ENCODE peak calls at places on chromosomes 16 and 17, in four cellular contexts. O is AG10803, G is colonic mucosa, V is pancreas. M is an unnamed sample.

GRCh38 chr17:18158022-18158600 is 25.5 kb upstream of the ALKBH5 start:
- DNase-seq in V (peak), O (peak), G (peak), M (peak)

GRCh38 chr16:56525154-56525720 is 5.4 kb upstream of the BBS2 start:
- DNase-seq in O (peak), G (no peak), V (no peak), M (no peak)

GRCh38 chr17:27578718-27579085 is 52.3 kb upstream of the LGALS9 start:
- DNase-seq in V (no peak), O (no peak), G (no peak), M (no peak)

GRCh38 chr16:13696017-13696416 is 223.9 kb upstream of the ERCC4 start:
- DNase-seq in V (no peak), G (no peak), O (no peak), M (no peak)

GRCh38 chr16:89823087-89823823 is 5.0 kb upstream of the SPIRE2 start:
- DNase-seq in O (no peak), G (no peak), V (no peak), M (no peak)

GRCh38 chr17:63189082-63189481 is 223.0 kb downstream of the TANC2 start:
- DNase-seq in G (no peak), O (peak), V (no peak), M (no peak)

GRCh38 chr16:46568472-46569230 is 52.5 kb downstream of the SHCBP1 start:
- DNase-seq in G (no peak), V (no peak), O (no peak), M (no peak)

GRCh38 chr17:44829558-44830358 is at the start of gene GJC1:
- DNase-seq in V (no peak), O (peak), G (no peak), M (peak)

GRCh38 chr17:55072910-55073309 is 104.3 kb downstream of the STXBP4 start:
- DNase-seq in V (no peak), O (no peak), G (no peak), M (no peak)

GRCh38 chr16:12120982-12121652 is 144.6 kb downstream of the SNX29 start:
- DNase-seq in O (no peak), V (no peak), G (no peak), M (no peak)

GRCh38 chr17:36717088-36717487 is 115.7 kb downstream of the MRM1 start:
- DNase-seq in O (no peak), V (no peak), G (no peak), M (no peak)

GRCh38 chr17:63996430-63997182 is 1.5 kb upstream of the PRR29 start:
- DNase-seq in G (no peak), V (no peak), O (no peak), M (peak)

GRCh38 chr17:67862614-67863217 is 37.4 kb downstream of the BPTF start:
- DNase-seq in O (no peak), V (no peak), G (no peak), M (no peak)
- TF ChIP-seq CTCF in O (no peak), V (no peak), G (no peak), M (no peak)

GRCh38 chr17:74357466-74357809 is 4.2 kb downstream of the BTBD17 start:
- DNase-seq in O (no peak), G (no peak), V (no peak), M (no peak)

GRCh38 chr17:74355065-74355464 is 6.6 kb downstream of the BTBD17 start:
- DNase-seq in G (no peak), V (no peak), O (no peak), M (no peak)

GRCh38 chr17:74354561-74354960 is 7.1 kb downstream of the BTBD17 start:
- DNase-seq in V (no peak), G (no peak), O (no peak), M (no peak)

GRCh38 chr17:74358696-74359095 is 3.0 kb downstream of the BTBD17 start:
- DNase-seq in V (no peak), G (no peak), O (no peak), M (no peak)

GRCh38 chr17:74356640-74357465 is 4.8 kb downstream of the BTBD17 start:
- DNase-seq in V (no peak), O (no peak), G (no peak), M (no peak)
- TF ChIP-seq CTCF in V (no peak), O (no peak), G (no peak), M (no peak)

GRCh38 chr16:9820481-9821246 is 361.6 kb downstream of the GRIN2A start:
- DNase-seq in O (no peak), V (no peak), G (no peak), M (no peak)
- TF ChIP-seq CTCF in O (no peak), V (no peak), G (no peak), M (no peak)

DNA sequence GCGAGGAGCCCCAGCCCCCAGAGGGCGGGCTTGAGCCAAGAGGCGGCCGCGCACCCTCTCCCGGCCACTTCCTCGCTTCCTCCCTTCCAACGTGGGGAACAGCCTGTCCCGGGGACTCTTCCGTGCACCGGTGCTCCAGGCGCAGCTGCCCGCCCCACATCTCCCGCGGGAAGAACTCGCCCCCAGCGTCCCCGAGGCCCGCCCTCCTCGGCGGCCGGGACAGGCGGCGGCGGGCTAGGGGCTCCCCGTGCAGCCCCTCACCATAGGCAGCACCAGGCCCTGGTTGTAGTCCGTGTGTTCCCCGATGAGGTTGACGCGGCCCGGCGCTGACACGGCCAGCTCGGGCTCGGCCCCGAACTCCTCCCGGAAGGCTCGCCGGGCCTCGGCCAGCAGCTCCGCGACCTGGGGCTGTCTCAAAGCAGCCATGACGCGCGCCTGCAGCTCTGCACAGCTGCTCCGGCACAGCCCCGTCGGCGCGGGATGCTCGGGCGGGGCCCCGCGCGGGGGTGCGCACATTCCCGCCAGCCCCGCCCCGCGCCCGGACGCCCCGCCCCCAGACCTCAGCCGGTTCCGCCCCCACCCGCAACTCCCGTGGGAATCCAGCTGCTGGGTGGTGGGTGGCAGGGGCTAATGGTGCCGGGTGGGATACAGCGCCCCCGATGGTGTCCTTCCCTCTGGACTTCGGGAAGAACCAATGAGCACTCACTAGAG is at the start of gene GALK1:
- DNase-seq in G (peak), O (peak), V (peak), M (peak)
- TF ChIP-seq CTCF in G (no peak), O (peak), V (peak), M (peak)

GRCh38 chr16:81537721-81538561 is 93.3 kb downstream of the CMIP start:
- DNase-seq in V (peak), G (no peak), O (no peak), M (no peak)
- TF ChIP-seq CTCF in V (no peak), G (no peak), O (no peak), M (no peak)

DNA sequence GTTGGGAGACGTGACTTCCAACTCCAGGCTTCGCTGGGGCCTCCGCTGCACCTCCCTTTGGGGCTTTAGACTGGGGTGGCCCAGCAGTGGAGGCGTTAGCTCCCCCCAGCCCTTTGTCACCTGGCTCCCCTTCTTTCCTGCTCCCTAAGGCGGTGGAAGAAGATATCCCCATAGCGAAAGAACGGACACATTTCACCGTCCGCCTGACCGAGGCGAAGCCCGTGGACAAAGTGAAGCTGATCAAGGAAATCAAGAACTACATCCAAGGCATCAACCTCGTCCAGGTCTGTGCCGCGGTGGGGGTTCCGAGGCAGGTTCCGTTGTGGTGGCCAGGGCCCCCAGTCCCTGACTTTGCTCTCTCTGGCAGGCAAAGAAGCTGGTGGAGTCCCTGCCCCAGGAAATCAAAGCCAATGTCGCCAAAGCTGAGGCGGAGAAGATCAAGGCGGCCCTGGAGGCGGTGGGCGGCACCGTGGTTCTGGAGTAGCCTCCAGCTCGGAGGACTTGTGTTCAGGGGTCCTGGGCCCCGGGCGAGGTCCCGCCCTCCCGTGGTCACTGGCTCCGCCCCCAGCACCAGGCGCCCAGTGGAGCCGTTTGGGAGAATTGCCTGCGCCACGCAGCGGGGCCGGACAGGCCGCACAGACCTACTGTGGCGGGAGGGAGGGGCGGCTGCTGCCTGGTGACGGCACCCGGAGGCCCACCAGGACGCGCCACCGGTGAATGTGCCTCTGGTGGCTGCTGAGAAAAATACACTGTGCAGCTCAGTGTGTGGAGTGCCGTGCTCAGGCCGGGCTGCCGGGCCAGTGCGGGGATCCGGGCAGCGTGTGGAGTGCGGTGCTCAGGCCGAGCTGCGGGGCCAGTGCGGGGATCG is 3.8 kb downstream of the MRPL12 start:
- DNase-seq in V (no peak), G (no peak), O (no peak), M (no peak)
- TF ChIP-seq CTCF in V (no peak), G (no peak), O (no peak), M (no peak)

GRCh38 chr17:14198575-14198974 is 38.1 kb downstream of the CDRT15 start:
- DNase-seq in V (no peak), O (no peak), G (no peak), M (no peak)

GRCh38 chr17:14200354-14200753 is 36.3 kb downstream of the CDRT15 start:
- DNase-seq in V (no peak), O (no peak), G (no peak), M (no peak)

GRCh38 chr17:14198013-14198412 is 38.6 kb downstream of the CDRT15 start:
- DNase-seq in G (no peak), V (peak), O (no peak), M (peak)

GRCh38 chr17:14197582-14197981 is 39.1 kb downstream of the CDRT15 start:
- DNase-seq in G (no peak), O (no peak), V (no peak), M (no peak)

DNA sequence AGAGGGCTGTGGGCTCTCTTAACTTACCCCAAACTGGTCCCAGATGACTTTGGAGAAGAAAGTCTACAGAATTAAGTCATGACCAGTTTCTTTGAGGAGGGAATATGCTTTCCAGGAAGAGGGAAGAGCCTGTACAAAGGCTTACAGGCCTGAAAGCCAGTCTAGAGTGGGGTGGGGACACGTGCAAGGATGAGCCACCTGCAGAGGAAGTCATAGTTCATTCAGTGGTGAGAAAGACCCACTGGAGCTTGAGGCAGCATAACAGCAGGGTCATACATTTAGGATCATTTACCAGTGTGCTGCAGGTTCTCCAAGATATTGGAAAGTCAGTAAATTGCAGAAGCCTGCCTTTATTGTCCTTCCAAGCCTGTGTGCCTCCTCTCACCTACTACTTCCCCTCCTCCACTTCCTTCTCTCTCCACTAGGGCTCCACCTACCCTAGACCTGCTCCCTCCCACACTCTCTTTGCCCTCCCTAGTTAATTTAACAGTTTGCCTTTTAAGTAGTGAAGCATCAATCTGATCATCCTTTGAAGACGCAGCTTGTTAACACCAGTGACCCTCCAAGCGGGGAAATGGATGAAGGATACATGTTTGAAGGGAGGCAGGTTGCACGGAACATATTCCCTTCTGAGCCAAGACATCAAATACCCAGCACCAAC is 40.2 kb downstream of the CDRT15 start:
- DNase-seq in G (no peak), V (no peak), O (no peak), M (no peak)
- TF ChIP-seq CTCF in G (peak), V (peak), O (no peak), M (peak)

GRCh38 chr16:75340715-75341500 is 89.5 kb upstream of the BCAR1 start:
- DNase-seq in G (no peak), V (no peak), O (peak), M (no peak)

GRCh38 chr16:75333770-75334169 is 82.3 kb upstream of the BCAR1 start:
- DNase-seq in G (no peak), O (no peak), V (no peak), M (no peak)

GRCh38 chr16:75341934-75342811 is 90.7 kb upstream of the BCAR1 start:
- DNase-seq in V (no peak), G (peak), O (peak), M (no peak)

GRCh38 chr16:75343311-75343710 is 90.0 kb downstream of the CFDP1 start:
- DNase-seq in O (no peak), G (no peak), V (no peak), M (no peak)

GRCh38 chr16:75337430-75337829 is 86.0 kb upstream of the BCAR1 start:
- DNase-seq in O (no peak), V (no peak), G (no peak), M (no peak)
- TF ChIP-seq CTCF in O (no peak), V (no peak), G (no peak), M (no peak)

GRCh38 chr16:24118126-24118821 is 137.9 kb upstream of the CACNG3 start:
- DNase-seq in V (no peak), O (no peak), G (no peak), M (no peak)

GRCh38 chr16:24116371-24116770 is 139.8 kb upstream of the CACNG3 start:
- DNase-seq in V (no peak), G (no peak), O (no peak), M (no peak)

GRCh38 chr16:24117680-24118079 is 138.5 kb upstream of the CACNG3 start:
- DNase-seq in G (no peak), V (no peak), O (no peak), M (no peak)

GRCh38 chr16:24116989-24117388 is 139.1 kb upstream of the CACNG3 start:
- DNase-seq in V (no peak), G (no peak), O (no peak), M (no peak)

DNA sequence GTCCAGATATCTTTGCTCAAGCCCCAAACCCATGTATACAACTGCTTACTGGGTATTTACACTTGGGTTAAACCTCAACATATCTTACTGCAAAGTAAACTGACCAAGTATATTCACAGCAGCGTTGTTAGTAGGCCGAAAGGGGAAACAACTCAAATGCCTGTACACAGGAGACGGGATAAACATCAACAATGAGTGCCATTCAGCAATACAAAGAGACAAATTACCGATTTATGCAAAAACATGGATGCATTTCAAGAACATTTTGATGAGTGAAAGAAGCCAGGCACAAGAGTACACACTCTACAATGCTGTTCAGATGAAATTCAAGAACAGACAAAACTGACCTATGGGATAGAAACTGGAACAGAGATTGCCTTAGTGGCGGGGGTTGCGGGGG is 136.3 kb upstream of the CACNG3 start:
- DNase-seq in G (no peak), O (no peak), V (no peak), M (no peak)
- TF ChIP-seq CTCF in G (no peak), O (no peak), V (no peak), M (no peak)